ENCODE peak calls at places on chromosomes 5 and 9, in four cellular contexts. R, B, A and L are unnamed samples.
A peak's percentile ranks its signal among the peaks of the same experiment; 100 is the strongest.

GRCh38 chr9:137960496-137960895 is 82.9 kb downstream of the CACNA1B start:
- DNase-seq in R (peak; percentile 72), B (no peak), A (peak; percentile 18), L (no peak)

GRCh38 chr9:120617637-120617979 is 37.6 kb upstream of the CDK5RAP2 start:
- DNase-seq in R (no peak), B (peak; percentile 24), A (no peak), L (no peak)

GRCh38 chr5:132474881-132475511 is 15.6 kb downstream of the IRF1 start:
- DNase-seq in R (no peak), B (no peak), A (no peak), L (no peak)

GRCh38 chr9:33489070-33489469 is 15.3 kb upstream of the NOL6 start:
- DNase-seq in R (no peak), B (no peak), A (no peak), L (no peak)

GRCh38 chr5:126499742-126500396 is 76.7 kb downstream of the GRAMD2B start:
- DNase-seq in R (no peak), B (peak; percentile 10), A (peak; percentile 66), L (no peak)

GRCh38 chr9:35801328-35802128 is 10.1 kb downstream of the NPR2 start:
- DNase-seq in R (no peak), B (peak; percentile 56), A (peak; percentile 84), L (no peak)

GRCh38 chr9:2583308-2584013 is 38.1 kb upstream of the VLDLR start:
- DNase-seq in R (no peak), B (no peak), A (peak; percentile 4), L (no peak)

GRCh38 chr5:132243366-132243977 is 14.0 kb upstream of the PDLIM4 start:
- DNase-seq in R (no peak), B (no peak), A (no peak), L (no peak)

GRCh38 chr5:150645070-150645700 is 4.7 kb downstream of the SYNPO start:
- DNase-seq in R (no peak), B (no peak), A (no peak), L (no peak)

GRCh38 chr9:38067611-38067891 is 1.5 kb downstream of the SHB start:
- DNase-seq in R (peak; percentile 45), B (no peak), A (peak; percentile 28), L (no peak)

GRCh38 chr5:8663374-8663773 is 794.4 kb downstream of the MTRR start:
- DNase-seq in R (no peak), B (no peak), A (no peak), L (no peak)

GRCh38 chr9:18490591-18491370 is 16.8 kb downstream of the ADAMTSL1 start:
- DNase-seq in R (no peak), B (no peak), A (no peak), L (no peak)

GRCh38 chr9:81335879-81336421 is 353.4 kb downstream of the TLE1 start:
- DNase-seq in R (no peak), B (no peak), A (no peak), L (no peak)

GRCh38 chr9:15287309-15287708 is 19.7 kb downstream of the TTC39B start:
- DNase-seq in R (no peak), B (no peak), A (peak; percentile 11), L (no peak)

GRCh38 chr5:34008721-34009120 is 871 bp upstream of the AMACR start:
- DNase-seq in R (no peak), B (no peak), A (no peak), L (no peak)

GRCh38 chr9:106961623-106962022 is 98.7 kb downstream of the ZNF462 start:
- DNase-seq in R (no peak), B (no peak), A (no peak), L (no peak)

GRCh38 chr5:83922699-83923098 is 202.0 kb upstream of the HAPLN1 start:
- DNase-seq in R (no peak), B (no peak), A (no peak), L (no peak)

GRCh38 chr5:16568875-16569580 is 47.8 kb downstream of the RETREG1 start:
- DNase-seq in R (no peak), B (no peak), A (no peak), L (no peak)

GRCh38 chr5:53170748-53171349 is 61.3 kb upstream of the MOCS2 start:
- DNase-seq in R (peak; percentile 12), B (peak; percentile 23), A (peak; percentile 46), L (peak; percentile 18)

GRCh38 chr5:67355135-67355729 is 158.6 kb upstream of the CD180 start:
- DNase-seq in R (no peak), B (no peak), A (no peak), L (no peak)

GRCh38 chr5:101897914-101898313 is 398.2 kb downstream of the SLCO4C1 start:
- DNase-seq in R (no peak), B (no peak), A (peak; percentile 0), L (peak; percentile 8)

GRCh38 chr5:76801159-76801802 is 17.5 kb upstream of the F2RL1 start:
- DNase-seq in R (no peak), B (no peak), A (no peak), L (no peak)

GRCh38 chr5:17282283-17283120 is 65.1 kb downstream of the BASP1 start:
- DNase-seq in R (no peak), B (no peak), A (no peak), L (no peak)

GRCh38 chr9:135343733-135344522 is 135.7 kb upstream of the PPP1R26 start:
- DNase-seq in R (peak; percentile 91), B (peak; percentile 16), A (peak; percentile 70), L (peak; percentile 34)

GRCh38 chr5:154708845-154709244 is 46.3 kb upstream of the LARP1 start:
- DNase-seq in R (no peak), B (peak; percentile 70), A (no peak), L (no peak)

GRCh38 chr5:154713615-154714125 is 41.5 kb upstream of the LARP1 start:
- DNase-seq in R (no peak), B (peak; percentile 81), A (no peak), L (no peak)

GRCh38 chr5:154709368-154710305 is 45.5 kb upstream of the LARP1 start:
- DNase-seq in R (no peak), B (no peak), A (no peak), L (no peak)

GRCh38 chr5:154714271-154714986 is 40.7 kb upstream of the LARP1 start:
- DNase-seq in R (no peak), B (peak; percentile 66), A (no peak), L (no peak)

DNA sequence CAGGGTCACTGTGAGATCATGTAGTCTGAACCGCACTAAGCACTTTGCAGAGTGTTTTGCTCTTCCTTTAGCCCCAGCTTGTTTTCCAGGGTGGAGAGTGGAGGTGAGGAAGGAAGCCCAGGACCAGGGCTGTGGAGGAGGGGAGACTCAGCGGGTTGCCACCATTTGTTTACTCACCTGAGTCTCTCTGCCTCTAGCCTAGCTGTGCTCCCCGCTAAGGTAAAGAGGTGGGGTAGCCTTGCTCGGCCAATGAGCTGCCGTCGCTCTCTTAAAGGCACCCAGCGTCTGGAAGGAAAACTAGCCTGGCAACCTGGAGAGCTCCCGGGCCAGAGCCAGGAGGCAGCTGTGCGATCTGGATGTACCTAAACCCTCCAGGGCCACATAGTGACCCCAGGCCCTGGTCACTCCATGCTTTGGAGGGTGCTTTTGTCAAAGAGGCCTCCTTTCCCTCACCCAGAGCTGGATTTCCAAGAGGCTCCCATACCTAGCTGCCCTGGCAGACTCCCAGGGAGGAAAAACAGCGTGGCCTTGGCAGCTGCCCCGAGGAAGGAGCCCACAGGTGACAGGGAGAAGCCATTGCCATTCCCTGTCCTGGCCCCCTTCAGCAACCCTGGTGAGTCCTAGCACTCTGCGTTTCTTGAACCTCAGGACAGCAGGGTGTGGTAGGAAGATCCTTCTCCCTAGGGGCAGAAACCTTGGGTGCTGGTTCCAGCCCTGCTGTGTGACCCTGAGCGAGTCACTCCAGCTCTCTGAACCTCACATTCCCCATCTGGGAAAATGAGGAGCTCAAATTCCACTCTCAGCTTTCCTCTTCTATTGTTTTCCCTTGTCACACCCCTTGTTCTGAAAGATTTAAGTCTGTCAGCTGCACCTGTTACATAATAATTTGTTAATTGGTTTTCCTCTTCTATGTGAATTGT is 42.4 kb upstream of the LARP1 start:
- DNase-seq in R (peak; percentile 82), B (no peak), A (no peak), L (no peak)
- TF ChIP-seq NR3C1 in R (no peak), B (no peak), A (no peak), L (no peak)

GRCh38 chr9:111037744-111038335 is 430 bp downstream of the LPAR1 start:
- DNase-seq in R (peak; percentile 60), B (peak; percentile 6), A (no peak), L (peak; percentile 43)

GRCh38 chr9:111036068-111036789 is 2.0 kb downstream of the LPAR1 start:
- DNase-seq in R (peak; percentile 76), B (no peak), A (no peak), L (no peak)

GRCh38 chr9:111039203-111039907 is 1.1 kb upstream of the LPAR1 start:
- DNase-seq in R (peak; percentile 29), B (no peak), A (no peak), L (no peak)

GRCh38 chr9:111038336-111039202 is at the start of gene LPAR1:
- DNase-seq in R (peak; percentile 68), B (no peak), A (no peak), L (no peak)

GRCh38 chr9:111036946-111037743 is 1.1 kb downstream of the LPAR1 start:
- DNase-seq in R (no peak), B (no peak), A (no peak), L (peak; percentile 23)
- TF ChIP-seq NR3C1 in R (no peak), B (no peak), A (no peak), L (no peak)

GRCh38 chr9:87876708-87877107 is 6.0 kb upstream of the SPATA31E1 start:
- DNase-seq in R (no peak), B (no peak), A (no peak), L (no peak)

GRCh38 chr9:87880683-87881082 is 2.0 kb upstream of the SPATA31E1 start:
- DNase-seq in R (no peak), B (no peak), A (no peak), L (no peak)

GRCh38 chr9:87875839-87876545 is 6.7 kb upstream of the SPATA31E1 start:
- DNase-seq in R (no peak), B (no peak), A (no peak), L (no peak)

GRCh38 chr9:87880116-87880515 is 2.6 kb upstream of the SPATA31E1 start:
- DNase-seq in R (no peak), B (no peak), A (no peak), L (no peak)

DNA sequence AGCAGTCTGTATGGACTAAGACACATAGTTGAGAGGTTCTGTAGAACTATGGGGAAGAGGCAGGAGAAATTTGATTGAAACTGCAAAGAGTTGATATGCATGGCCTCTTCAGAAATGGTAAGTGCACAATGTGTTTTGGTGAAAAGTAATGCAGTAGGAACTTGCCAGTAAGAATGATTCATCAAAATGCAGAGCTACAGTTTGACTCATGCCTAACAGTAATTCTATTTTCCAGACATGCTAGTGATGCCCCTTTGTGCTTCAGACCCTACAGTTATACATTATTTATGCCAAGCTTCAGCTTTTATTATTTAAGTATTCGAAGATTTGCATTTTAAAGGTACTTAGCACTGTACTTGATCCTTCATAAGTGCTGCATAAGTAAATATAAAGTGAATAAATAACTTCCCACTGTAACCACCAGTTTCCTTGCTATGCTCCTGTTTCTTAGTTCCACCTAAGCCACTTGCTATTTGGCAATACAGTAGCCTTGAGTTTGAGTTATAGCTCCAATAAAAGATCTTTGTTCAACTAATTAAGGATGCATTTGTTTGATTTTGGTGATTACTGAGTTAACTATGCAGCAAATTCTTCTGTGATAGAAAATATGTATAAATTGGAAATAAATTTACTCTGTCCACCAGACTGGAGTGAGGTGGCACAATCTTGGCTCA is 3.6 kb upstream of the SPATA31E1 start:
- DNase-seq in R (no peak), B (no peak), A (peak; percentile 12), L (peak; percentile 66)
- TF ChIP-seq NR3C1 in R (no peak), B (no peak), A (no peak), L (no peak)

DNA sequence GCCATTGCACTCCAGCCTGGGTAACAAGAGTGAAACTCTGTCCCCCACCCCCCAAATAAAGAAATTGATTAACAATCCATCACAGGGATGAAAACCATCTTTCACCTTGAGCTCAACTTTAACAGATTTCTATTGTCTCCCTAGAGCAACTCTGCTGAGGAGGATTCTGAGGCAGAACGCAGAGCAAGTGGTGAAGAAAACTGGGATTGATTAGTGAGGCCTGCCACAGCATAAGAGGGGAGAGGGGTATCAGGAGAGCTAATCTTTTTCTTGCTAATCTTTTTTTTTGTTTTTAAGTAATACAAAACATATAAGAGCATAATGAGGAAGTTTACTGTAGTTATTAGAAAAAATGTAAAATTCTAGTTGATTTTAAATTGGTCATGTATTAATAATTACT is 8.9 kb downstream of the TXNDC8 start:
- DNase-seq in R (no peak), B (no peak), A (no peak), L (no peak)
- TF ChIP-seq NR3C1 in R (no peak), B (no peak), A (no peak), L (no peak)